ENCODE peak calls at places on chromosome 13, in eight cellular contexts. R is activated CD8-positive, alpha-beta T cell treated with anti-CD3 and anti-CD28 coated beads for 36 hours; U is spleen; S is foreskin fibroblast; P is AG09319; M is testis; J is body of pancreas; H is AG10803. B is an unnamed sample.

GRCh38 chr13:97549201-97549600 is 115.2 kb downstream of the RAP2A start:
- DNase-seq in R (no peak), U (no peak), S (no peak), P (no peak), M (no peak), J (no peak), H (no peak), B (no peak)

GRCh38 chr13:31441804-31442487 is 242.2 kb downstream of the B3GLCT start:
- DNase-seq in R (no peak), U (no peak), S (no peak), P (no peak), M (no peak), J (peak; percentile 28), H (no peak), B (no peak)

GRCh38 chr13:30338331-30338851 is 31.0 kb upstream of the KATNAL1 start:
- DNase-seq in R (no peak), U (no peak), S (peak; percentile 31), P (no peak), M (no peak), J (no peak), H (peak; percentile 37), B (no peak)

GRCh38 chr13:100130930-100131511 is 42.1 kb downstream of the PCCA start:
- DNase-seq in R (no peak), U (no peak), S (no peak), P (no peak), M (no peak), J (no peak), H (peak; percentile 6), B (no peak)

GRCh38 chr13:39455534-39456175 is 147.3 kb downstream of the LHFPL6 start:
- DNase-seq in R (no peak), U (no peak), S (no peak), P (no peak), M (no peak), J (no peak), H (no peak), B (no peak)

GRCh38 chr13:83440465-83440864 is 441.8 kb downstream of the SLITRK1 start:
- DNase-seq in R (no peak), U (no peak), S (no peak), P (no peak), M (no peak), J (no peak), H (no peak), B (no peak)

GRCh38 chr13:95968906-95969305 is 84.3 kb downstream of the UGGT2 start:
- DNase-seq in R (no peak), U (no peak), S (no peak), P (no peak), M (no peak), J (no peak), H (no peak), B (no peak)

GRCh38 chr13:82758056-82758455 is 1124.2 kb downstream of the SLITRK1 start:
- DNase-seq in R (no peak), U (no peak), S (no peak), P (no peak), M (no peak), J (no peak), H (peak; percentile 17), B (no peak)

GRCh38 chr13:41401371-41401770 is 56.0 kb upstream of the RGCC start:
- DNase-seq in R (no peak), U (no peak), S (no peak), P (no peak), M (no peak), J (no peak), H (no peak), B (no peak)

GRCh38 chr13:110023729-110024645 is 237.6 kb upstream of the IRS2 start:
- DNase-seq in R (no peak), U (no peak), S (no peak), P (no peak), M (no peak), J (peak; percentile 39), H (no peak), B (no peak)

GRCh38 chr13:41513600-41513999 is 56.2 kb downstream of the RGCC start:
- DNase-seq in R (no peak), U (no peak), S (no peak), P (no peak), M (no peak), J (no peak), H (no peak), B (no peak)

GRCh38 chr13:74767031-74767430 is 632.8 kb upstream of the KLF12 start:
- DNase-seq in R (no peak), U (no peak), S (peak; percentile 68), P (no peak), M (no peak), J (no peak), H (peak; percentile 77), B (no peak)

GRCh38 chr13:84439108-84439507 is 556.8 kb upstream of the SLITRK1 start:
- DNase-seq in R (no peak), U (no peak), S (peak; percentile 26), P (no peak), M (no peak), J (no peak), H (peak; percentile 58), B (no peak)

GRCh38 chr13:78319101-78319627 is 284.2 kb downstream of the POU4F1 start:
- DNase-seq in R (no peak), U (no peak), S (no peak), P (no peak), M (no peak), J (no peak), H (no peak), B (no peak)

GRCh38 chr13:64633948-64634347 is 2596.2 kb downstream of the PCDH9 start:
- DNase-seq in R (no peak), U (no peak), S (no peak), P (no peak), M (no peak), J (no peak), H (no peak), B (no peak)

GRCh38 chr13:43127103-43127817 is 103.9 kb downstream of the DNAJC15 start:
- DNase-seq in R (no peak), U (no peak), S (no peak), P (no peak), M (no peak), J (no peak), H (no peak), B (no peak)

GRCh38 chr13:25846227-25846984 is 205.4 kb downstream of the SHISA2 start:
- DNase-seq in R (no peak), U (no peak), S (no peak), P (no peak), M (no peak), J (no peak), H (no peak), B (no peak)

GRCh38 chr13:111269508-111269907 is 50.9 kb upstream of the TEX29 start:
- DNase-seq in R (no peak), U (no peak), S (no peak), P (no peak), M (no peak), J (no peak), H (no peak), B (no peak)

GRCh38 chr13:92952161-92952560 is 274.4 kb upstream of the GPC6 start:
- DNase-seq in R (no peak), U (no peak), S (no peak), P (no peak), M (no peak), J (no peak), H (no peak), B (no peak)

GRCh38 chr13:92959790-92960189 is 266.8 kb upstream of the GPC6 start:
- DNase-seq in R (no peak), U (no peak), S (no peak), P (no peak), M (no peak), J (no peak), H (no peak), B (no peak)

GRCh38 chr13:92950771-92951170 is 275.8 kb upstream of the GPC6 start:
- DNase-seq in R (no peak), U (no peak), S (no peak), P (no peak), M (no peak), J (no peak), H (no peak), B (no peak)

GRCh38 chr13:92951273-92951820 is 275.3 kb upstream of the GPC6 start:
- DNase-seq in R (no peak), U (no peak), S (no peak), P (no peak), M (no peak), J (no peak), H (no peak), B (no peak)

GRCh38 chr13:92954746-92955145 is 271.9 kb upstream of the GPC6 start:
- DNase-seq in R (no peak), U (no peak), S (no peak), P (no peak), M (no peak), J (no peak), H (no peak), B (no peak)
- TF ChIP-seq CTCF in R (no peak), U (no peak), S (no peak), P (no peak), M (no peak), J (no peak), H (no peak), B (no peak)

DNA sequence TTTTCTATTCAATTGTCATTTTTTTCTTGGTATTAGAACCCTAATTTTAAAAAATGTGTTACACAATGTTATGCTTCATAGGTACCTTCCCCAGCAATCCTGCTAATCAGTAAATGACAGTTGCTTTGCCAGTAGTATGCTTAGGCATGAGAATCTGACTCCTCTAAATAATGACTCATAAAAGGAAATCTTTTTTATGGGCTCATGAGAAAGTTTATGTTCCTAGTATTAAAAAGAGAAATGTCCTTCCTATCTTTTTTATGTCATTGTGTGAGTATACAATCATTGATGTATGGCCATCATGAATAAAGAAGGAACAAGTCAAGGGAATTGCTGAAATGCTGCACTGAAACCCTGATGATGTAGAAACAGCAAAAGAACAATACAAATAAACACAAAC is 1237.7 kb upstream of the PCDH20 start:
- DNase-seq in R (no peak), U (no peak), S (peak; percentile 1), P (no peak), M (no peak), J (no peak), H (no peak), B (no peak)
- TF ChIP-seq CTCF in R (no peak), U (no peak), S (no peak), P (no peak), M (no peak), J (no peak), H (no peak), B (no peak)

GRCh38 chr13:24071423-24072075 is 89.0 kb upstream of the SPATA13 start:
- DNase-seq in R (no peak), U (no peak), S (peak; percentile 76), P (no peak), M (no peak), J (no peak), H (peak; percentile 85), B (no peak)
- TF ChIP-seq CTCF in R (no peak), U (no peak), S (no peak), P (no peak), M (no peak), J (no peak), H (no peak), B (no peak)

DNA sequence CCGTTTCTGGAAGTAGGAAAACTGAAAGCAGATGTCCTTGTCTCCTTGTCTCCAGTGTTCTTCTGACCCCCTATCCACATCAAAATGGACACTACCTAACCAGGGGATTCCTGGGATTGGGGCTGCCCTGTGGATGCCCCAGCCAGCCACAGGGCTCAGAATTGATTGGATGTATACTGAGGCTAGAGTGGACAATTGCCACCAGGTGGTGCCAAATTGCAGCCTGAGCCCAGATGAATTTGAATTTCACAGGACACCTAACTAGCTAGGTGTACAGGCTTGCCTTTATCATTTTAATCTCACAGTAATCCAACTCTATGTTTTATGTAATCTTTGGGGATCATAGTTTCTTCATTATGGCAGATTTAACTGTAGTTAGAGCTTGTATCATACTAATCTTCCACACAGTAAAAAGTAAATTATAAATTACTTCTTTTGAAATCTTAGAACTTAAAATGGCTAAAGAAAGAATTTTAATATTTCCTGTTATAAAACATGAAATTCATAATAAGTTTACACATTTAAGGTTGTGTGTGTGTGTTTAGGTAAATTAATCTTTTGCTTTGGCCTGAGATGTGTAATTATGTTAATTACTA is 58.0 kb downstream of the PIBF1 start:
- DNase-seq in R (peak; percentile 58), U (peak; percentile 44), S (peak; percentile 18), P (no peak), M (peak; percentile 46), J (peak; percentile 76), H (peak; percentile 40), B (no peak)
- TF ChIP-seq CTCF in R (peak; percentile 54), U (peak; percentile 48), S (peak; percentile 72), P (peak; percentile 70), M (peak; percentile 20), J (peak; percentile 74), H (peak; percentile 74), B (peak; percentile 77)